ENCODE peak calls at places on chromosomes 6 and 20, in eight cellular contexts. N is PC-3, Y is K562, F is endothelial cell of umbilical vein, G is H1, Z is MM.1S, D is colonic mucosa, M is HCT116. E is an unnamed sample.

GRCh38 chr20:54704032-54704635 is 228.7 kb downstream of the DOK5 start:
- DNase-seq in N (no peak), Y (no peak), F (no peak), G (no peak), Z (peak; percentile 98), D (no peak), M (no peak), E (no peak)

GRCh38 chr6:82257088-82257774 is 9.7 kb upstream of the IBTK start:
- DNase-seq in N (peak; percentile 31), Y (no peak), F (no peak), G (no peak), Z (no peak), D (no peak), M (no peak), E (no peak)

GRCh38 chr6:89048286-89048923 is 32.1 kb upstream of the PNRC1 start:
- DNase-seq in N (no peak), Y (no peak), F (no peak), G (no peak), Z (no peak), D (no peak), M (no peak), E (no peak)

GRCh38 chr6:22113046-22113766 is 183.6 kb downstream of the PRL start:
- DNase-seq in N (peak; percentile 98), Y (no peak), F (peak; percentile 98), G (no peak), Z (no peak), D (no peak), M (peak; percentile 18), E (peak; percentile 91)

GRCh38 chr6:42502990-42503389 is 51.3 kb upstream of the TRERF1 start:
- DNase-seq in N (no peak), Y (no peak), F (no peak), G (no peak), Z (no peak), D (no peak), M (no peak), E (no peak)

GRCh38 chr6:71419954-71420692 is 131.5 kb downstream of the OGFRL1 start:
- DNase-seq in N (peak; percentile 37), Y (no peak), F (peak; percentile 69), G (no peak), Z (peak; percentile 21), D (peak; percentile 33), M (no peak), E (peak; percentile 77)

GRCh38 chr20:10115021-10115420 is 80.2 kb downstream of the ANKEF1 start:
- DNase-seq in N (peak; percentile 73), Y (no peak), F (no peak), G (no peak), Z (no peak), D (no peak), M (no peak), E (peak; percentile 59)

GRCh38 chr6:88520445-88520844 is 354.3 kb upstream of the CNR1 start:
- DNase-seq in N (no peak), Y (no peak), F (no peak), G (no peak), Z (no peak), D (no peak), M (no peak), E (no peak)

GRCh38 chr6:15479761-15480160 is 183.1 kb downstream of the DTNBP1 start:
- DNase-seq in N (peak; percentile 90), Y (no peak), F (peak; percentile 72), G (no peak), Z (no peak), D (no peak), M (no peak), E (peak; percentile 25)

GRCh38 chr20:39040116-39040515 is 78.0 kb downstream of the DHX35 start:
- DNase-seq in N (no peak), Y (no peak), F (no peak), G (no peak), Z (no peak), D (no peak), M (no peak), E (no peak)

GRCh38 chr6:166588691-166589333 is 2.3 kb upstream of the RAMACL start:
- DNase-seq in N (no peak), Y (no peak), F (no peak), G (no peak), Z (no peak), D (no peak), M (no peak), E (peak; percentile 54)

GRCh38 chr6:12420626-12421025 is 130.5 kb downstream of the EDN1 start:
- DNase-seq in N (peak; percentile 82), Y (no peak), F (no peak), G (no peak), Z (no peak), D (no peak), M (no peak), E (peak; percentile 61)

GRCh38 chr6:138328210-138328609 is 49.5 kb upstream of the SMIM28 start:
- DNase-seq in N (no peak), Y (no peak), F (no peak), G (no peak), Z (no peak), D (no peak), M (no peak), E (no peak)

GRCh38 chr6:946546-946945 is 253.6 kb upstream of the EXOC2 start:
- DNase-seq in N (no peak), Y (no peak), F (no peak), G (no peak), Z (no peak), D (no peak), M (no peak), E (peak; percentile 80)

GRCh38 chr6:158654960-158655485 is 5.2 kb downstream of the SYTL3 start:
- DNase-seq in N (no peak), Y (no peak), F (no peak), G (no peak), Z (no peak), D (peak; percentile 38), M (no peak), E (peak; percentile 78)

GRCh38 chr6:14239097-14239496 is 121.5 kb downstream of the CD83 start:
- DNase-seq in N (no peak), Y (no peak), F (no peak), G (no peak), Z (no peak), D (no peak), M (no peak), E (no peak)

GRCh38 chr6:52482903-52483670 is 62.9 kb downstream of the EFHC1 start:
- DNase-seq in N (peak; percentile 17), Y (peak; percentile 50), F (no peak), G (no peak), Z (no peak), D (no peak), M (no peak), E (no peak)

GRCh38 chr6:43887340-43887858 is 117.4 kb downstream of the VEGFA start:
- DNase-seq in N (no peak), Y (no peak), F (no peak), G (no peak), Z (no peak), D (no peak), M (no peak), E (no peak)

GRCh38 chr6:28553986-28554881 is 28.6 kb downstream of the GPX5 start:
- DNase-seq in N (no peak), Y (peak; percentile 37), F (no peak), G (no peak), Z (no peak), D (no peak), M (no peak), E (no peak)

GRCh38 chr6:89500486-89501020 is 67.6 kb downstream of the ANKRD6 start:
- DNase-seq in N (no peak), Y (no peak), F (no peak), G (no peak), Z (no peak), D (no peak), M (no peak), E (no peak)

GRCh38 chr20:1390552-1391403 is 2.1 kb downstream of the FKBP1A start:
- DNase-seq in N (no peak), Y (no peak), F (peak; percentile 49), G (no peak), Z (no peak), D (peak; percentile 16), M (no peak), E (no peak)

GRCh38 chr6:160129886-160130615 is 8.4 kb downstream of the SLC22A1 start:
- DNase-seq in N (no peak), Y (peak; percentile 4), F (no peak), G (no peak), Z (no peak), D (no peak), M (no peak), E (no peak)
- H3K4me1 ChIP-seq in N (no peaks in the 10 kb centered on the region), Y (no peaks in the 10 kb centered on the region), F (no peaks in the 10 kb centered on the region), G (peaks cover 12% of the 10 kb centered on the region), Z (no peaks in the 10 kb centered on the region), D (no peaks in the 10 kb centered on the region), M (no peaks in the 10 kb centered on the region), E (no peaks in the 10 kb centered on the region)

GRCh38 chr20:18259730-18260129 is 28.6 kb upstream of the ZNF133 start:
- DNase-seq in N (peak; percentile 47), Y (no peak), F (no peak), G (no peak), Z (no peak), D (no peak), M (no peak), E (no peak)
- H3K9ac ChIP-seq in N (no peak overlapping the region), Y (no peak overlapping the region), F (no peak overlapping the region), G (no peak overlapping the region), Z (no peak overlapping the region), D (no peak overlapping the region), M (no peak overlapping the region), E (no peak overlapping the region)

DNA sequence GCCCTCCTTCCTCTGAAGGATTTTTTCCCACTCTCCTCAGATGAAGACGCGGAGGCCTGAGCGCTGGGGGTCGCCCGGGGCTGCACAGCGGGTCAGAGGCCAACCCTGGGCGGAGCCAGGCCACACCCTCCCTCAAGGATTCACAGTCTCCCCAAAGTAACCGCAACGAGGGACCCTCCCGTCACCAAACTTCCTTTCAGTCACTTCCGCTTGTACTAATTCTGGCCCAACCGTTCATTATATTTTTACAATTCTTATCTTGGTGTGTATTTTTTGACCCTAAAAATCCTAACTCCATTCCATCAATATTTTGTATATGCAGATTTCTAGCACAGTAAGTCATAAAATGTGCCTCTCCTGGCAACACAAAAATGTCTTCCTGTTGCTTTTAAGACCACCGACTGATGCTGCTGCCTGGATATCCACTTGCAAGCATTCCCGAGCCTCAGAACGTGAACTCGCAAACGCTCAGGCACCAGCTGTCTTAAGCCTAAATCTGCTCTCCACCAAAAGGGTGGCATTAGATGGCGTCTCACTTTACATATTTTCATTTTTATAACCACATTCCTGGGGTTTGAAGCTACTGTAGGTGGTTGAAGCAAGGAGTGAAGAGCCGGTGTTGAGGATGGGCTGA is 128.0 kb downstream of the DLL1 start:
- DNase-seq in N (no peak), Y (no peak), F (no peak), G (no peak), Z (no peak), D (no peak), M (no peak), E (no peak)
- H3K9me3 ChIP-seq in N (no peaks in the 10 kb centered on the region), Y (peaks cover 5% of the 10 kb centered on the region), F (no peaks in the 10 kb centered on the region), G (no peaks in the 10 kb centered on the region), Z (no peaks in the 10 kb centered on the region), D (no peaks in the 10 kb centered on the region), M (no peaks in the 10 kb centered on the region), E (no peaks in the 10 kb centered on the region)

DNA sequence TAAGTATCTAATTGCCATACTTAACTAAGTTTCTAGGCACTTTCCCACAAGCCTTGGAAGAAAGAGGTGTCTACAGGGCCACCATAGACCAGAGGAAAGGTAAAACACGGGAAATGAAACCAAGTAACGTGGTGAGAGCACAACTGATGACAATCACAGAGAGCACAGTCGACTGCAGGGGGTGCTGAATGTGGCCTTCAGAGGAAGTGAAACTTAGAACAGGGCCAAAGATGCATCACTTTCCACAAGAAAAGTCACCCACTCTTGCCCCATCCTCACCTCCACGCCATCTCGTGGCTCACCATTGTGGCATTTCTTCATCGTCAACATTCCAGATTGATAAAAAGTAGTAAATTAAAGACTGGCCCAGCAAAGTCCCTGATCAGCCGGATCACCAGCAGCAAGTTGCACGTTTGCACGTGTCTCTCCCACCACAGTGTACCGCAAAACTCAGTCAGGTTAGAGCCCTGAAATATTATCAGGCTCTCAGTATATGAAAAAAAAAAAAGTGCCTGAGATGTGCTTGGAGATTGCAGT is 31.4 kb downstream of the HIVEP2 start:
- DNase-seq in N (no peak), Y (no peak), F (no peak), G (no peak), Z (peak; percentile 62), D (no peak), M (no peak), E (no peak)
- H3K4me1 ChIP-seq in N (no peaks in the 10 kb centered on the region), Y (no peaks in the 10 kb centered on the region), F (no peaks in the 10 kb centered on the region), G (peaks cover 7% of the 10 kb centered on the region), Z (peaks cover 15% of the 10 kb centered on the region), D (no peaks in the 10 kb centered on the region), M (no peaks in the 10 kb centered on the region), E (peaks cover 6% of the 10 kb centered on the region)

E was measured in adipocyte.